ENCODE peak calls at places on chromosome 10, in seven cellular contexts. J, Z, P, A, O, V and R are unnamed samples. For H3K4me1, the result is how much of the 10 kb centered on the place peaks cover.

GRCh38 chr10:73742454-73742734 is 1.8 kb upstream of the SEC24C start:
- DNase-seq in J (no peak), Z (no peak), P (no peak), A (no peak), O (no peak), V (no peak), R (no peak)

GRCh38 chr10:7035111-7035761 is 375.6 kb downstream of the SFMBT2 start:
- DNase-seq in J (no peak), Z (no peak), P (no peak), A (no peak), O (no peak), V (no peak), R (no peak)

GRCh38 chr10:112613620-112614019 is 166.6 kb downstream of the VTI1A start:
- DNase-seq in J (no peak), Z (no peak), P (no peak), A (no peak), O (no peak), V (no peak), R (no peak)

GRCh38 chr10:24929056-24929544 is 23.3 kb downstream of the PRTFDC1 start:
- DNase-seq in J (no peak), Z (no peak), P (no peak), A (no peak), O (no peak), V (no peak), R (no peak)

GRCh38 chr10:32983333-32983909 is 25.4 kb upstream of the ITGB1 start:
- DNase-seq in J (no peak), Z (no peak), P (peak), A (no peak), O (no peak), V (no peak), R (no peak)

GRCh38 chr10:6918305-6918704 is 338.2 kb upstream of the PRKCQ start:
- DNase-seq in J (peak), Z (peak), P (no peak), A (peak), O (no peak), V (peak), R (peak)

GRCh38 chr10:129888784-129889616 is 75.1 kb downstream of the EBF3 start:
- DNase-seq in J (no peak), Z (no peak), P (peak), A (peak), O (peak), V (no peak), R (peak)

GRCh38 chr10:103457176-103457712 is 1.5 kb downstream of the CALHM1 start:
- DNase-seq in J (no peak), Z (no peak), P (no peak), A (no peak), O (no peak), V (no peak), R (no peak)

GRCh38 chr10:132149917-132150316 is 36.8 kb upstream of the DPYSL4 start:
- DNase-seq in J (no peak), Z (no peak), P (no peak), A (no peak), O (no peak), V (no peak), R (no peak)

GRCh38 chr10:76020629-76021028 is 589.2 kb downstream of the LRMDA start:
- DNase-seq in J (no peak), Z (no peak), P (no peak), A (no peak), O (no peak), V (no peak), R (no peak)

GRCh38 chr10:87500646-87501048 is 4.0 kb upstream of the MINPP1 start:
- DNase-seq in J (no peak), Z (no peak), P (no peak), A (no peak), O (no peak), V (no peak), R (peak)

GRCh38 chr10:4429538-4429937 is 396.5 kb upstream of the AKR1E2 start:
- DNase-seq in J (no peak), Z (no peak), P (no peak), A (no peak), O (no peak), V (no peak), R (no peak)

GRCh38 chr10:70567603-70568002 is 34.9 kb downstream of the PRF1 start:
- DNase-seq in J (no peak), Z (no peak), P (no peak), A (no peak), O (no peak), V (no peak), R (no peak)

GRCh38 chr10:108735380-108735779 is 1187.9 kb downstream of the XPNPEP1 start:
- DNase-seq in J (no peak), Z (no peak), P (peak), A (no peak), O (no peak), V (no peak), R (no peak)

GRCh38 chr10:14409247-14409646 is 78.5 kb upstream of the FRMD4A start:
- DNase-seq in J (no peak), Z (no peak), P (no peak), A (no peak), O (no peak), V (peak), R (no peak)

GRCh38 chr10:131731780-131732630 is 168.8 kb upstream of the PPP2R2D start:
- DNase-seq in J (peak), Z (no peak), P (no peak), A (no peak), O (no peak), V (no peak), R (no peak)

GRCh38 chr10:34985823-34986222 is 104.3 kb downstream of the CUL2 start:
- DNase-seq in J (no peak), Z (no peak), P (peak), A (no peak), O (no peak), V (peak), R (no peak)

GRCh38 chr10:17961551-17962422 is 10.1 kb downstream of the SLC39A12 start:
- DNase-seq in J (no peak), Z (no peak), P (peak), A (no peak), O (no peak), V (no peak), R (no peak)

GRCh38 chr10:10967029-10967428 is 50.6 kb upstream of the CELF2 start:
- DNase-seq in J (peak), Z (no peak), P (no peak), A (no peak), O (no peak), V (no peak), R (peak)

GRCh38 chr10:117964528-117964927 is 82.2 kb downstream of the RAB11FIP2 start:
- DNase-seq in J (no peak), Z (no peak), P (no peak), A (no peak), O (no peak), V (no peak), R (no peak)

GRCh38 chr10:102599565-102600327 is 44.5 kb upstream of the TRIM8 start:
- DNase-seq in J (peak), Z (no peak), P (no peak), A (no peak), O (no peak), V (no peak), R (no peak)

GRCh38 chr10:32377458-32378370 is 30.8 kb upstream of the EPC1 start:
- DNase-seq in J (no peak), Z (no peak), P (peak), A (peak), O (peak), V (peak), R (no peak)

GRCh38 chr10:124552877-124553276 is 91.3 kb downstream of the LHPP start:
- DNase-seq in J (no peak), Z (no peak), P (no peak), A (no peak), O (no peak), V (no peak), R (no peak)

GRCh38 chr10:128035557-128035973 is 90.7 kb downstream of the MKI67 start:
- DNase-seq in J (peak), Z (peak), P (peak), A (peak), O (peak), V (peak), R (peak)

GRCh38 chr10:49512121-49512809 is 26.7 kb downstream of the ERCC6 start:
- DNase-seq in J (no peak), Z (no peak), P (peak), A (no peak), O (no peak), V (peak), R (no peak)

GRCh38 chr10:126684171-126684745 is 13.8 kb upstream of the C10orf90 start:
- DNase-seq in J (no peak), Z (no peak), P (peak), A (no peak), O (no peak), V (no peak), R (no peak)

GRCh38 chr10:48236199-48236621 is 38.3 kb downstream of the FRMPD2 start:
- DNase-seq in J (no peak), Z (no peak), P (no peak), A (no peak), O (no peak), V (no peak), R (no peak)

GRCh38 chr10:70693619-70694286 is 21.4 kb downstream of the ADAMTS14 start:
- DNase-seq in J (no peak), Z (no peak), P (no peak), A (no peak), O (no peak), V (no peak), R (no peak)

DNA sequence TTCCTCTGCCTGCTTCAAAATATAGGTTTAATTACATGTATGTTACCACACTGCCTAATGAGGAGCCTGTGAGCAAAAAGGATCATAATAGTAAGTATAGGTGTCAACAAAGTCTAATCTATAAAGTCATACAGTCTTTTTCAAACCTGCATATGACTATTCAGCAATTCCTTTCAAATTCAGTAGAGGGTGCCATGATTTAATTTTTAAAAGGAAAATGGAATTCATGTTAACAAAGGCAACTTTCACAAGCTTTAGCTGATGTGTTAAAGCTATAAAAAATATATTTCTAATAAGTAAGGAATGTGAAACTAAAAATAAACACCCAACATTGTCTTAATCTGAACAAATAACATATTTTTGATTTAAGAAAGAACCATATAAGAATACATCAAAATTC is 52.1 kb downstream of the MPP7 start:
- DNase-seq in J (no peak), Z (no peak), P (peak), A (no peak), O (no peak), V (peak), R (no peak)
- H3K4me1 ChIP-seq in J (under half), Z (under half), P (under half), A (under half), O (under half), V (under half), R (under half)

DNA sequence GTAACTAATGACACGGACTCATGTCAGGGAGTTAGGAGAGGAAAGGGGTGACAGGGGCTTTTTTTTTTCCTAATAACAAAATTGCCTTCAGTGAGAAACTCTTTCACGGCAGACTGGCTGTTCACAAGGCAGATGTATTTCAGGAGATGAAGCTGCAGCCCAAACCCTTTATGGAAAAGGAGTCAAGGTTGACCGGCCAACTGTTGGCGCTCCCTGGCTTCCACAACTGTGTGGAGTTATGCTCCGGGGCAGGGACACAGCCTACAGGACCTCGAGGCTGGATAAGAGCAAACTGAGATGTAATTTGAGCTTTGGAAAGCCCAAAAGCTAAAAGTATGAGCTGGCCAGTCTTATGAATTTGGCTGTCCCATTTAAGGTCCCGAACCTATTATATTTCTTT is 30.8 kb upstream of the MXI1 start:
- DNase-seq in J (no peak), Z (no peak), P (no peak), A (no peak), O (no peak), V (no peak), R (no peak)
- H3K4me3 ChIP-seq in J (no peak), Z (no peak), P (no peak), A (no peak), O (no peak), V (no peak), R (no peak)

GRCh38 chr10:8055420-8056349 is 1.2 kb downstream of the GATA3 start:
- DNase-seq in J (no peak), Z (no peak), P (no peak), A (no peak), O (peak), V (no peak), R (no peak)
- H3K4me1 ChIP-seq in J (half or more), Z (half or more), P (under half), A (under half), O (under half), V (under half), R (under half)

GRCh38 chr10:89836840-89837172 is 135.4 kb downstream of the KIF20B start:
- DNase-seq in J (no peak), Z (peak), P (no peak), A (no peak), O (no peak), V (no peak), R (no peak)
- H3K4me3 ChIP-seq in J (peak), Z (peak), P (peak), A (peak), O (no peak), V (peak), R (peak)

GRCh38 chr10:8398771-8399170 is 344.3 kb downstream of the GATA3 start:
- DNase-seq in J (no peak), Z (no peak), P (no peak), A (no peak), O (no peak), V (no peak), R (no peak)
- H3K4me1 ChIP-seq in J (under half), Z (under half), P (under half), A (under half), O (under half), V (under half), R (under half)